ENCODE peak calls at places on chromosome 21, in nine cellular contexts. E, V, T, L, X, J, I, S and B are unnamed samples.

GRCh38 chr21:44734841-44735240 is 23.5 kb upstream of the TSPEAR start:
- DNase-seq in E (no peak), V (no peak), T (no peak), L (no peak), X (no peak), J (no peak), I (peak; percentile 84), S (no peak), B (peak; percentile 61)

GRCh38 chr21:45276620-45277019 is 11.1 kb downstream of the POFUT2 start:
- DNase-seq in E (no peak), V (no peak), T (no peak), L (no peak), X (peak; percentile 33), J (no peak), I (no peak), S (no peak), B (peak; percentile 70)

GRCh38 chr21:32457360-32457840 is 44.9 kb downstream of the EVA1C start:
- DNase-seq in E (peak; percentile 12), V (no peak), T (no peak), L (no peak), X (peak; percentile 68), J (peak; percentile 23), I (no peak), S (peak; percentile 60), B (peak; percentile 82)

GRCh38 chr21:32437729-32438128 is 25.2 kb downstream of the EVA1C start:
- DNase-seq in E (no peak), V (no peak), T (no peak), L (no peak), X (no peak), J (no peak), I (no peak), S (no peak), B (no peak)

GRCh38 chr21:27425574-27425973 is 458.7 kb upstream of the ADAMTS5 start:
- DNase-seq in E (no peak), V (no peak), T (no peak), L (no peak), X (no peak), J (no peak), I (no peak), S (peak; percentile 9), B (no peak)

GRCh38 chr21:45870421-45870820 is 111.1 kb upstream of the COL6A1 start:
- DNase-seq in E (no peak), V (no peak), T (no peak), L (no peak), X (peak; percentile 21), J (no peak), I (no peak), S (no peak), B (no peak)

GRCh38 chr21:42661688-42662429 is 8.4 kb downstream of the PDE9A start:
- DNase-seq in E (no peak), V (no peak), T (no peak), L (no peak), X (no peak), J (no peak), I (no peak), S (no peak), B (no peak)

GRCh38 chr21:39209334-39209688 is 26.1 kb upstream of the PSMG1 start:
- DNase-seq in E (no peak), V (no peak), T (no peak), L (no peak), X (no peak), J (no peak), I (no peak), S (no peak), B (no peak)

GRCh38 chr21:33894736-33895288 is 20.8 kb downstream of the ATP5PO start:
- DNase-seq in E (peak; percentile 42), V (peak; percentile 40), T (peak; percentile 67), L (peak; percentile 15), X (peak; percentile 81), J (peak; percentile 84), I (peak; percentile 93), S (peak; percentile 68), B (peak; percentile 92)

GRCh38 chr21:20802201-20802600 is 196.0 kb upstream of the NCAM2 start:
- DNase-seq in E (peak; percentile 73), V (no peak), T (no peak), L (no peak), X (no peak), J (peak; percentile 53), I (no peak), S (no peak), B (no peak)